ENCODE peak calls at places on chromosomes 4 and X, in ten cellular contexts. One of them, this sample, is unnamed.

GRCh38 chr4:101655847-101656246 is 134.7 kb upstream of the BANK1 start:
- DNase-seq in Caki2: peak; percentile 49
- DNase-seq in LoVo: no peak
- DNase-seq in ELR: no peak
- DNase-seq in nucleus accumbens: no peak
- DNase-seq in activated naive CD4-positive, alpha-beta T cell: no peak
- DNase-seq in hepatic stellate cell: no peak
- DNase-seq in T-helper 1 cell: no peak
- DNase-seq in NCI-H748 treated with DMSO at 0.1 percent for 48 hours: no peak
- DNase-seq in CD4-positive, alpha-beta T cell: no peak
- DNase-seq in this sample: no peak

GRCh38 chr4:106569151-106570029 is 200.8 kb upstream of the GIMD1 start:
- DNase-seq in NCI-H748 treated with DMSO at 0.1 percent for 48 hours: no peak
- DNase-seq in T-helper 1 cell: no peak
- DNase-seq in ELR: peak; percentile 70
- DNase-seq in activated naive CD4-positive, alpha-beta T cell: no peak
- DNase-seq in hepatic stellate cell: no peak
- DNase-seq in Caki2: no peak
- DNase-seq in nucleus accumbens: no peak
- DNase-seq in LoVo: no peak
- DNase-seq in CD4-positive, alpha-beta T cell: no peak
- DNase-seq in this sample: no peak

GRCh38 chr4:610411-611261 is 14.7 kb upstream of the PDE6B start:
- DNase-seq in ELR: peak; percentile 79
- DNase-seq in NCI-H748 treated with DMSO at 0.1 percent for 48 hours: no peak
- DNase-seq in CD4-positive, alpha-beta T cell: no peak
- DNase-seq in activated naive CD4-positive, alpha-beta T cell: no peak
- DNase-seq in hepatic stellate cell: peak; percentile 52
- DNase-seq in Caki2: peak; percentile 75
- DNase-seq in nucleus accumbens: no peak
- DNase-seq in T-helper 1 cell: no peak
- DNase-seq in LoVo: peak; percentile 40
- DNase-seq in this sample: no peak

GRCh38 chrX:105872921-105873320 is 50.6 kb downstream of the NRK start:
- DNase-seq in ELR: no peak
- DNase-seq in NCI-H748 treated with DMSO at 0.1 percent for 48 hours: no peak
- DNase-seq in LoVo: no peak
- DNase-seq in CD4-positive, alpha-beta T cell: no peak
- DNase-seq in activated naive CD4-positive, alpha-beta T cell: no peak
- DNase-seq in hepatic stellate cell: no peak
- DNase-seq in nucleus accumbens: no peak
- DNase-seq in Caki2: no peak
- DNase-seq in T-helper 1 cell: no peak
- DNase-seq in this sample: no peak

GRCh38 chr4:1202526-1203378 is 30.4 kb upstream of the SPON2 start:
- DNase-seq in CD4-positive, alpha-beta T cell: no peak
- DNase-seq in NCI-H748 treated with DMSO at 0.1 percent for 48 hours: no peak
- DNase-seq in T-helper 1 cell: peak; percentile 13
- DNase-seq in hepatic stellate cell: no peak
- DNase-seq in Caki2: no peak
- DNase-seq in nucleus accumbens: no peak
- DNase-seq in LoVo: no peak
- DNase-seq in activated naive CD4-positive, alpha-beta T cell: no peak
- DNase-seq in ELR: no peak
- DNase-seq in this sample: no peak

GRCh38 chrX:52504551-52504950 is 8.9 kb downstream of the XAGE1A start:
- DNase-seq in CD4-positive, alpha-beta T cell: no peak
- DNase-seq in ELR: no peak
- DNase-seq in hepatic stellate cell: no peak
- DNase-seq in NCI-H748 treated with DMSO at 0.1 percent for 48 hours: no peak
- DNase-seq in nucleus accumbens: no peak
- DNase-seq in Caki2: no peak
- DNase-seq in LoVo: no peak
- DNase-seq in T-helper 1 cell: no peak
- DNase-seq in activated naive CD4-positive, alpha-beta T cell: no peak
- DNase-seq in this sample: no peak

GRCh38 chrX:136162827-136163427 is 15.6 kb downstream of the FHL1 start:
- DNase-seq in T-helper 1 cell: peak; percentile 17
- DNase-seq in Caki2: peak; percentile 49
- DNase-seq in LoVo: peak; percentile 18
- DNase-seq in ELR: peak; percentile 66
- DNase-seq in activated naive CD4-positive, alpha-beta T cell: peak; percentile 6
- DNase-seq in CD4-positive, alpha-beta T cell: peak; percentile 9
- DNase-seq in nucleus accumbens: no peak
- DNase-seq in NCI-H748 treated with DMSO at 0.1 percent for 48 hours: no peak
- DNase-seq in hepatic stellate cell: no peak
- DNase-seq in this sample: peak; percentile 32

GRCh38 chr4:42150653-42151567 is 1.5 kb downstream of the BEND4 start:
- DNase-seq in T-helper 1 cell: no peak
- DNase-seq in LoVo: no peak
- DNase-seq in nucleus accumbens: no peak
- DNase-seq in CD4-positive, alpha-beta T cell: no peak
- DNase-seq in ELR: no peak
- DNase-seq in activated naive CD4-positive, alpha-beta T cell: no peak
- DNase-seq in hepatic stellate cell: no peak
- DNase-seq in NCI-H748 treated with DMSO at 0.1 percent for 48 hours: no peak
- DNase-seq in Caki2: no peak
- DNase-seq in this sample: no peak

GRCh38 chr4:181845617-181846016 is 397.6 kb upstream of the TENM3 start:
- DNase-seq in Caki2: no peak
- DNase-seq in LoVo: no peak
- DNase-seq in NCI-H748 treated with DMSO at 0.1 percent for 48 hours: no peak
- DNase-seq in activated naive CD4-positive, alpha-beta T cell: no peak
- DNase-seq in ELR: no peak
- DNase-seq in T-helper 1 cell: no peak
- DNase-seq in CD4-positive, alpha-beta T cell: no peak
- DNase-seq in hepatic stellate cell: no peak
- DNase-seq in nucleus accumbens: no peak
- DNase-seq in this sample: no peak

GRCh38 chr4:28241021-28241420 is 1380.4 kb downstream of the STIM2 start:
- DNase-seq in LoVo: no peak
- DNase-seq in NCI-H748 treated with DMSO at 0.1 percent for 48 hours: no peak
- DNase-seq in hepatic stellate cell: no peak
- DNase-seq in CD4-positive, alpha-beta T cell: no peak
- DNase-seq in T-helper 1 cell: no peak
- DNase-seq in nucleus accumbens: no peak
- DNase-seq in activated naive CD4-positive, alpha-beta T cell: no peak
- DNase-seq in ELR: peak; percentile 40
- DNase-seq in Caki2: no peak
- DNase-seq in this sample: no peak

GRCh38 chr4:16636911-16637630 is 261.4 kb downstream of the LDB2 start:
- DNase-seq in nucleus accumbens: no peak
- DNase-seq in activated naive CD4-positive, alpha-beta T cell: no peak
- DNase-seq in T-helper 1 cell: no peak
- DNase-seq in hepatic stellate cell: no peak
- DNase-seq in NCI-H748 treated with DMSO at 0.1 percent for 48 hours: no peak
- DNase-seq in CD4-positive, alpha-beta T cell: no peak
- DNase-seq in LoVo: no peak
- DNase-seq in Caki2: no peak
- DNase-seq in ELR: peak; percentile 13
- DNase-seq in this sample: no peak

GRCh38 chrX:8364369-8365141 is 100.1 kb upstream of the VCX3B start:
- DNase-seq in nucleus accumbens: no peak
- DNase-seq in Caki2: peak; percentile 19
- DNase-seq in activated naive CD4-positive, alpha-beta T cell: no peak
- DNase-seq in CD4-positive, alpha-beta T cell: no peak
- DNase-seq in hepatic stellate cell: no peak
- DNase-seq in NCI-H748 treated with DMSO at 0.1 percent for 48 hours: peak; percentile 46
- DNase-seq in LoVo: peak; percentile 0
- DNase-seq in ELR: peak; percentile 50
- DNase-seq in T-helper 1 cell: no peak
- DNase-seq in this sample: peak; percentile 1

GRCh38 chrX:13142891-13143290 is 98.5 kb upstream of the FAM9C start:
- DNase-seq in Caki2: no peak
- DNase-seq in hepatic stellate cell: no peak
- DNase-seq in T-helper 1 cell: no peak
- DNase-seq in ELR: no peak
- DNase-seq in CD4-positive, alpha-beta T cell: no peak
- DNase-seq in NCI-H748 treated with DMSO at 0.1 percent for 48 hours: no peak
- DNase-seq in activated naive CD4-positive, alpha-beta T cell: no peak
- DNase-seq in nucleus accumbens: no peak
- DNase-seq in LoVo: peak; percentile 53
- DNase-seq in this sample: peak; percentile 15

GRCh38 chr4:64940698-64941097 is 531.4 kb upstream of the TECRL start:
- DNase-seq in hepatic stellate cell: no peak
- DNase-seq in CD4-positive, alpha-beta T cell: no peak
- DNase-seq in ELR: peak; percentile 73
- DNase-seq in NCI-H748 treated with DMSO at 0.1 percent for 48 hours: no peak
- DNase-seq in nucleus accumbens: no peak
- DNase-seq in LoVo: no peak
- DNase-seq in T-helper 1 cell: no peak
- DNase-seq in Caki2: peak; percentile 70
- DNase-seq in activated naive CD4-positive, alpha-beta T cell: no peak
- DNase-seq in this sample: no peak

GRCh38 chrX:101745046-101745445 is 85.4 kb upstream of the ARMCX2 start:
- DNase-seq in Caki2: no peak
- DNase-seq in ELR: no peak
- DNase-seq in T-helper 1 cell: no peak
- DNase-seq in CD4-positive, alpha-beta T cell: no peak
- DNase-seq in NCI-H748 treated with DMSO at 0.1 percent for 48 hours: no peak
- DNase-seq in LoVo: no peak
- DNase-seq in hepatic stellate cell: no peak
- DNase-seq in nucleus accumbens: no peak
- DNase-seq in activated naive CD4-positive, alpha-beta T cell: no peak
- DNase-seq in this sample: no peak

GRCh38 chrX:39725928-39726619 is 371.7 kb downstream of the BCOR start:
- DNase-seq in CD4-positive, alpha-beta T cell: no peak
- DNase-seq in NCI-H748 treated with DMSO at 0.1 percent for 48 hours: no peak
- DNase-seq in hepatic stellate cell: peak; percentile 37
- DNase-seq in T-helper 1 cell: no peak
- DNase-seq in activated naive CD4-positive, alpha-beta T cell: no peak
- DNase-seq in Caki2: no peak
- DNase-seq in nucleus accumbens: no peak
- DNase-seq in ELR: peak; percentile 81
- DNase-seq in LoVo: no peak
- DNase-seq in this sample: no peak

GRCh38 chr4:104491396-104491821 is 3.3 kb downstream of the CXXC4 start:
- DNase-seq in ELR: peak; percentile 13
- DNase-seq in T-helper 1 cell: peak; percentile 29
- DNase-seq in hepatic stellate cell: peak; percentile 21
- DNase-seq in CD4-positive, alpha-beta T cell: no peak
- DNase-seq in NCI-H748 treated with DMSO at 0.1 percent for 48 hours: no peak
- DNase-seq in nucleus accumbens: peak; percentile 62
- DNase-seq in Caki2: peak; percentile 55
- DNase-seq in LoVo: peak; percentile 37
- DNase-seq in activated naive CD4-positive, alpha-beta T cell: no peak
- DNase-seq in this sample: no peak

GRCh38 chr4:145852256-145852839 is 86.3 kb downstream of the ZNF827 start:
- DNase-seq in hepatic stellate cell: no peak
- DNase-seq in ELR: no peak
- DNase-seq in nucleus accumbens: no peak
- DNase-seq in CD4-positive, alpha-beta T cell: no peak
- DNase-seq in Caki2: no peak
- DNase-seq in NCI-H748 treated with DMSO at 0.1 percent for 48 hours: no peak
- DNase-seq in activated naive CD4-positive, alpha-beta T cell: no peak
- DNase-seq in T-helper 1 cell: no peak
- DNase-seq in LoVo: no peak
- DNase-seq in this sample: no peak

GRCh38 chr4:185771696-185772390 is 40.2 kb downstream of the SORBS2 start:
- DNase-seq in NCI-H748 treated with DMSO at 0.1 percent for 48 hours: no peak
- DNase-seq in hepatic stellate cell: peak; percentile 34
- DNase-seq in LoVo: no peak
- DNase-seq in Caki2: no peak
- DNase-seq in CD4-positive, alpha-beta T cell: no peak
- DNase-seq in activated naive CD4-positive, alpha-beta T cell: no peak
- DNase-seq in nucleus accumbens: no peak
- DNase-seq in ELR: no peak
- DNase-seq in T-helper 1 cell: no peak
- DNase-seq in this sample: no peak

GRCh38 chrX:38374431-38374830 is 22.0 kb downstream of the OTC start:
- DNase-seq in Caki2: no peak
- DNase-seq in hepatic stellate cell: no peak
- DNase-seq in nucleus accumbens: no peak
- DNase-seq in CD4-positive, alpha-beta T cell: no peak
- DNase-seq in LoVo: no peak
- DNase-seq in NCI-H748 treated with DMSO at 0.1 percent for 48 hours: no peak
- DNase-seq in T-helper 1 cell: no peak
- DNase-seq in activated naive CD4-positive, alpha-beta T cell: no peak
- DNase-seq in ELR: no peak
- DNase-seq in this sample: no peak

GRCh38 chr4:28378109-28378830 is 1517.6 kb downstream of the STIM2 start:
- DNase-seq in CD4-positive, alpha-beta T cell: no peak
- DNase-seq in NCI-H748 treated with DMSO at 0.1 percent for 48 hours: no peak
- DNase-seq in T-helper 1 cell: no peak
- DNase-seq in Caki2: no peak
- DNase-seq in activated naive CD4-positive, alpha-beta T cell: no peak
- DNase-seq in nucleus accumbens: no peak
- DNase-seq in LoVo: no peak
- DNase-seq in ELR: peak; percentile 20
- DNase-seq in hepatic stellate cell: no peak
- DNase-seq in this sample: no peak

GRCh38 chr4:102754044-102754443 is 6.7 kb downstream of the MANBA start:
- DNase-seq in LoVo: no peak
- DNase-seq in nucleus accumbens: no peak
- DNase-seq in ELR: peak; percentile 37
- DNase-seq in activated naive CD4-positive, alpha-beta T cell: no peak
- DNase-seq in hepatic stellate cell: peak; percentile 12
- DNase-seq in CD4-positive, alpha-beta T cell: no peak
- DNase-seq in NCI-H748 treated with DMSO at 0.1 percent for 48 hours: no peak
- DNase-seq in T-helper 1 cell: no peak
- DNase-seq in Caki2: no peak
- DNase-seq in this sample: no peak

GRCh38 chr4:26782830-26783202 is 77.8 kb upstream of the STIM2 start:
- DNase-seq in Caki2: no peak
- DNase-seq in T-helper 1 cell: no peak
- DNase-seq in LoVo: peak; percentile 14
- DNase-seq in nucleus accumbens: no peak
- DNase-seq in activated naive CD4-positive, alpha-beta T cell: no peak
- DNase-seq in NCI-H748 treated with DMSO at 0.1 percent for 48 hours: no peak
- DNase-seq in ELR: no peak
- DNase-seq in hepatic stellate cell: no peak
- DNase-seq in CD4-positive, alpha-beta T cell: no peak
- DNase-seq in this sample: no peak

GRCh38 chr4:2786152-2786671 is 6.7 kb upstream of the SH3BP2 start:
- DNase-seq in ELR: no peak
- DNase-seq in Caki2: no peak
- DNase-seq in LoVo: no peak
- DNase-seq in nucleus accumbens: no peak
- DNase-seq in NCI-H748 treated with DMSO at 0.1 percent for 48 hours: no peak
- DNase-seq in hepatic stellate cell: no peak
- DNase-seq in activated naive CD4-positive, alpha-beta T cell: no peak
- DNase-seq in T-helper 1 cell: no peak
- DNase-seq in CD4-positive, alpha-beta T cell: no peak
- DNase-seq in this sample: no peak

GRCh38 chr4:26288308-26288982 is 32.4 kb upstream of the RBPJ start:
- DNase-seq in hepatic stellate cell: peak; percentile 64
- DNase-seq in Caki2: peak; percentile 14
- DNase-seq in T-helper 1 cell: no peak
- DNase-seq in activated naive CD4-positive, alpha-beta T cell: no peak
- DNase-seq in nucleus accumbens: no peak
- DNase-seq in LoVo: no peak
- DNase-seq in NCI-H748 treated with DMSO at 0.1 percent for 48 hours: no peak
- DNase-seq in ELR: peak; percentile 77
- DNase-seq in CD4-positive, alpha-beta T cell: no peak
- DNase-seq in this sample: no peak

GRCh38 chrX:104922206-104922621 is 298.3 kb downstream of the TEX13A start:
- DNase-seq in Caki2: peak; percentile 46
- DNase-seq in nucleus accumbens: peak; percentile 5
- DNase-seq in hepatic stellate cell: peak; percentile 37
- DNase-seq in CD4-positive, alpha-beta T cell: peak; percentile 34
- DNase-seq in LoVo: peak; percentile 66
- DNase-seq in NCI-H748 treated with DMSO at 0.1 percent for 48 hours: peak; percentile 53
- DNase-seq in activated naive CD4-positive, alpha-beta T cell: peak; percentile 24
- DNase-seq in T-helper 1 cell: peak; percentile 12
- DNase-seq in ELR: peak; percentile 61
- DNase-seq in this sample: peak; percentile 32

GRCh38 chrX:1249101-1249887 is 19.3 kb upstream of the CSF2RA start:
- DNase-seq in Caki2: no peak
- DNase-seq in hepatic stellate cell: no peak
- DNase-seq in LoVo: no peak
- DNase-seq in NCI-H748 treated with DMSO at 0.1 percent for 48 hours: no peak
- DNase-seq in nucleus accumbens: no peak
- DNase-seq in activated naive CD4-positive, alpha-beta T cell: no peak
- DNase-seq in ELR: peak; percentile 20
- DNase-seq in T-helper 1 cell: no peak
- DNase-seq in CD4-positive, alpha-beta T cell: peak; percentile 51
- DNase-seq in this sample: no peak

GRCh38 chr4:138007572-138007971 is 234.6 kb downstream of the SLC7A11 start:
- DNase-seq in CD4-positive, alpha-beta T cell: no peak
- DNase-seq in Caki2: no peak
- DNase-seq in NCI-H748 treated with DMSO at 0.1 percent for 48 hours: no peak
- DNase-seq in nucleus accumbens: no peak
- DNase-seq in hepatic stellate cell: no peak
- DNase-seq in ELR: peak; percentile 40
- DNase-seq in T-helper 1 cell: no peak
- DNase-seq in activated naive CD4-positive, alpha-beta T cell: no peak
- DNase-seq in LoVo: no peak
- DNase-seq in this sample: peak; percentile 9